ENCODE peak calls at places on chromosome 17, in six cellular contexts. V, U, B, Z, R and J are unnamed samples. For H3K4me1, the result is how much of the 10 kb centered on the place peaks cover.

GRCh38 chr17:79988163-79988971 is 47.3 kb downstream of the TBC1D16 start:
- DNase-seq in V (no peak), U (peak), B (no peak), Z (no peak), R (peak), J (peak)

GRCh38 chr17:48002208-48002919 is 31.5 kb downstream of the CDK5RAP3 start:
- DNase-seq in V (no peak), U (no peak), B (no peak), Z (no peak), R (no peak), J (no peak)

GRCh38 chr17:9860851-9861250 is 35.1 kb downstream of the GLP2R start:
- DNase-seq in V (no peak), U (no peak), B (no peak), Z (no peak), R (no peak), J (no peak)

GRCh38 chr17:65405563-65405962 is 155.9 kb downstream of the AXIN2 start:
- DNase-seq in V (no peak), U (no peak), B (no peak), Z (no peak), R (no peak), J (no peak)

GRCh38 chr17:4744999-4745969 is 5.6 kb upstream of the CXCL16 start:
- DNase-seq in V (no peak), U (no peak), B (no peak), Z (no peak), R (no peak), J (no peak)

GRCh38 chr17:60534010-60534555 is 8.0 kb upstream of the APPBP2 start:
- DNase-seq in V (no peak), U (no peak), B (no peak), Z (no peak), R (no peak), J (no peak)

GRCh38 chr17:50128441-50129302 is 1.3 kb downstream of the SAMD14 start:
- DNase-seq in V (no peak), U (no peak), B (no peak), Z (no peak), R (no peak), J (no peak)

GRCh38 chr17:63423963-63424362 is 22.1 kb downstream of the CYB561 start:
- DNase-seq in V (no peak), U (no peak), B (no peak), Z (no peak), R (no peak), J (no peak)

GRCh38 chr17:50638851-50639767 is 4.4 kb downstream of the ABCC3 start:
- DNase-seq in V (peak), U (peak), B (peak), Z (peak), R (peak), J (peak)

GRCh38 chr17:66965801-66966528 is 1.5 kb downstream of the CACNG4 start:
- DNase-seq in V (no peak), U (no peak), B (no peak), Z (no peak), R (no peak), J (no peak)

GRCh38 chr17:27338536-27338985 is 44.6 kb downstream of the WSB1 start:
- DNase-seq in V (no peak), U (no peak), B (no peak), Z (no peak), R (no peak), J (no peak)

GRCh38 chr17:55463600-55463999 is 42.0 kb upstream of the MMD start:
- DNase-seq in V (no peak), U (no peak), B (no peak), Z (no peak), R (no peak), J (no peak)

GRCh38 chr17:17155568-17155967 is 50.6 kb downstream of the PLD6 start:
- DNase-seq in V (no peak), U (no peak), B (no peak), Z (no peak), R (no peak), J (no peak)

GRCh38 chr17:30226878-30227277 is 8.6 kb downstream of the SLC6A4 start:
- DNase-seq in V (no peak), U (no peak), B (no peak), Z (no peak), R (no peak), J (no peak)

GRCh38 chr17:74164446-74165045 is 38.9 kb upstream of the RPL38 start:
- DNase-seq in V (no peak), U (no peak), B (no peak), Z (no peak), R (no peak), J (no peak)

GRCh38 chr17:65287040-65287439 is 149.9 kb downstream of the RGS9 start:
- DNase-seq in V (no peak), U (no peak), B (no peak), Z (no peak), R (no peak), J (no peak)

GRCh38 chr17:33017366-33017765 is 25.7 kb downstream of the SPACA3 start:
- DNase-seq in V (no peak), U (no peak), B (no peak), Z (no peak), R (no peak), J (no peak)

GRCh38 chr17:30334421-30334820 is 564 bp upstream of the TMIGD1 start:
- DNase-seq in V (no peak), U (no peak), B (no peak), Z (no peak), R (no peak), J (no peak)

GRCh38 chr17:9383828-9384227 is 191.8 kb downstream of the STX8 start:
- DNase-seq in V (no peak), U (no peak), B (no peak), Z (no peak), R (no peak), J (no peak)

GRCh38 chr17:16886655-16887322 is 85.1 kb downstream of the TNFRSF13B start:
- DNase-seq in V (no peak), U (no peak), B (no peak), Z (no peak), R (no peak), J (no peak)

GRCh38 chr17:27380551-27380950 is 75.7 kb upstream of the KSR1 start:
- DNase-seq in V (no peak), U (no peak), B (no peak), Z (no peak), R (no peak), J (no peak)

GRCh38 chr17:57612202-57613071 is 132.7 kb downstream of the CCDC182 start:
- DNase-seq in V (no peak), U (no peak), B (no peak), Z (no peak), R (no peak), J (no peak)
- H3K4me1 ChIP-seq in V (under half), U (under half), B (under half), Z (under half), R (under half), J (under half)

DNA sequence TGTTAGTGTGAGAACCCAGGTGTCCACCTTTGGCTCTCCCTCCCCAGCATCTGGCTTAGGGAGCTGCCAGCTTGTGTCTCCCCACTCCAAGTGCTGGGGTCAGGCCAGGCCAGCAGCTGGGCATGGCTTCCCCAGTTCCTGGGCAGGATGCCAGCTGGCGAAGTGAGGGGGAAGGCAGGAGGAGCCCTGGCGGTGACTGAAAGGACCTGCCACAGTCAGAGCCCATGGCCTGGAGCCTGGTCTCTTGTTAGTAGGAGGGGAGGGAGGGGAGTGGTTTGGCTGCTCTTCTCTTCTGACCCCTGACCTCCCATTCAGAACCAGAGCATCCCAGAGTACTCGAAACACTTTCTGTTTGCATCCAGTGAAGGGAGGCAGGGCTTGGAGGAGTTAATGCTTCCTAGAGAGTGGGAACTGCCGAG is 586 bp downstream of the CHD3 start:
- DNase-seq in V (peak), U (peak), B (peak), Z (peak), R (peak), J (peak)
- H3K4me3 ChIP-seq in V (peak), U (peak), B (no peak), Z (no peak), R (no peak), J (no peak)

DNA sequence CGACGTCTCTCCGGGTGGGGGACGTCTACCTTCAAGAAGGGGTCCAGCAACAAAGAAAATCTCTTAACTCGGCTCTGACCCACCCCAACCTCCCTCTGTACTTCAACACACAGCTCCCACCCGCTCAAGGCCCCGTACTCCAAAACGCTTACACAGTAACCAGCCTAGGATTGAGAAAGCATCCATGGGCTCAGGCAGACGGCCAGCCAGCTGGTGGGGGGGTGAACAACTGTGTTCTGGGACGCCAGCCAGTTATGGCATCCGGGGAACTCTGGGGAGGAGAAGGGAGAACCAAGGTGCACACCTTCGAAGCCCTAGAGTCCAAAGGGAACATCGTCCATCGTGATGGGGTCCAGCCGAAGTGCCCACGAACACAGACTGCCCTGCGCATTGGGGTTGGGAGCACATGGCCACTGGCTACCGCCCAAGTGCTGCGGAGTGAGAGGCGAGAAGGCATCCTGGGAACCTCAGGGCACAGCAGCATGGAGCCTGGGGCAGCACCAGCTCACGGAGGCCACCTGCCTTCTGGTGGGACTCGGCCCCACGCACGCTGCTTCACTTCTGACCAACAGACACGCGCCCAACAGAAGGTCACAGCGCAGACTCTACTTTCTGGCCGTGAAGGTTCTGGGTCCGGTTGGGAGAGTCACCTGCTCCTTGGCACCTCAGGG is 14.3 kb downstream of the SLC16A3 start:
- DNase-seq in V (peak), U (peak), B (peak), Z (peak), R (peak), J (peak)
- H3K4me1 ChIP-seq in V (half or more), U (half or more), B (half or more), Z (half or more), R (under half), J (half or more)

GRCh38 chr17:68020451-68020779 is 15.1 kb upstream of the KPNA2 start:
- DNase-seq in V (no peak), U (no peak), B (no peak), Z (no peak), R (no peak), J (no peak)

GRCh38 chr17:68019675-68020450 is 15.7 kb upstream of the KPNA2 start:
- DNase-seq in V (peak), U (peak), B (peak), Z (peak), R (peak), J (peak)

GRCh38 chr17:68021963-68022362 is 13.6 kb upstream of the KPNA2 start:
- DNase-seq in V (no peak), U (no peak), B (no peak), Z (no peak), R (no peak), J (no peak)

GRCh38 chr17:68016838-68017237 is 18.7 kb upstream of the KPNA2 start:
- DNase-seq in V (no peak), U (no peak), B (no peak), Z (no peak), R (no peak), J (no peak)

DNA sequence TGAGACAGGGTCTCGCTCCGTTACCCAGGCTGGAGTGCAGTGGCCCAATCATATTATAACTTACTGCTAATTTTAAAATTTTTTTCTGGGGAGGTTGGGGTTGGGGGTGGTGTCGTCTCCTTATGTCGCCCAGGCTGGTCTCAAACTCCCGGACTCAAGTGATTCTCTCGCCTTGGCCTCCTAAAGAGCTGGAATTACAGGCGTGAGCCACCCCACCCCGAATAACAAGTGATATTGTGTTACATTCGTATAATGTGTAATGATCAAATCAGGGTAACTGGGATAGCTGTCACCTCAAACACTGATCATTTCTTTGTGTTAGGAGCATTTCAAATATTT is 16.2 kb upstream of the KPNA2 start:
- DNase-seq in V (no peak), U (no peak), B (no peak), Z (no peak), R (no peak), J (no peak)
- H3K4me3 ChIP-seq in V (peak), U (no peak), B (peak), Z (peak), R (no peak), J (peak)

DNA sequence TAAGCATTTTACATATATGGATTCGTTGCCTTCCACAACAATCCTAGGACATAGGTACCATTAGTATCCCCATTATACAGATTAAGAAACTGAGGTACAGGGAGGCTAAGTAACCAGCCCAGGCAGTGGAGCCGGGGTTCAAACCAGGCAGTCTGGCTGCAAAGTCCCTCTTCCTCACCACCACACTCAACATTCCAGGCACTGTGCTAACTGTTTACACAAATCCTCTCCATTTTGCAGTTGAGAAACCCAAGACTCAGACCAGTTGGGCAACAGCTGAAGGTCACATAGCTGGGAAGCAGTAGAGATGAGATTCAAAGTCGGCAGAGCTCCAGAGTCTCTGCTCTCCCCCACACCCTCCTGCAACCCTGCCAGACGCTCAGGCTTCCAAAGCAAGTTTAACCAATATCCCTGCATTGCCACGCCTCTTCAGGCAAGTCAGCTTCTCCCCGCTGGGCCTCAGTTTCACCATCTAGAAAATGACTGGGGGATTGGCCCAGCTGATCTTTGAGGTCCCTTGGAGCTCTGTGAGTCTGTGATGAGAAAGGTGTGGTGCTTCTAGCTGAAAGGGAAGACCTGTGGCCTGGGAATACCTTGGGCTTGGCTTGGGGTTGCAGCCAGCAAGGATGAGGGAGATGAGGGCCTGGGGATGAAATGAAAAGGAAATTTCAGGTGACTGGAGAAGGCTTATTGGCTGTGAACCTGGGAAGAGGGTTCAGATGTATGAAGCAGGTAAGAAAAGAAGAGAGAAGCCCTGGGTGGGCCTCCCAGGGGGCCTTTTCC is 14.0 kb downstream of the CCR7 start:
- DNase-seq in V (peak), U (peak), B (peak), Z (peak), R (peak), J (peak)
- H3K4me1 ChIP-seq in V (under half), U (half or more), B (half or more), Z (half or more), R (under half), J (under half)